ENCODE peak calls at places on chromosomes 2 and 18, in five cellular contexts. Y is stimulated activated CD4-positive, alpha-beta T cell treated with anti-CD3 and anti-CD28 coated beads, TNF-alpha, amount 100 ng/mL, for 48 hours; R is HS-5; C is activated CD8-positive, alpha-beta memory T cell treated with anti-CD3 and anti-CD28 coated beads, Interleukin-2, amount 50 U/mL, for 48 hours; X is PC-9. V is an unnamed sample.

GRCh38 chr2:68043719-68044498 is 18.9 kb downstream of the C1D start:
- DNase-seq in Y (no peak), R (peak), C (no peak), X (no peak), V (no peak)

GRCh38 chr2:187769437-187769836 is 215.2 kb upstream of the TFPI start:
- DNase-seq in Y (no peak), R (no peak), C (no peak), X (no peak), V (no peak)

GRCh38 chr2:406876-407275 is 119.0 kb upstream of the ALKAL2 start:
- DNase-seq in Y (no peak), R (no peak), C (no peak), X (no peak), V (no peak)

GRCh38 chr2:120716641-120717585 is 18.8 kb upstream of the GLI2 start:
- DNase-seq in Y (no peak), R (no peak), C (no peak), X (no peak), V (no peak)

GRCh38 chr2:145677371-145677770 is 1157.5 kb upstream of the ZEB2 start:
- DNase-seq in Y (no peak), R (no peak), C (no peak), X (no peak), V (no peak)

GRCh38 chr2:225668606-225669266 is 269.2 kb downstream of the NYAP2 start:
- DNase-seq in Y (no peak), R (peak), C (no peak), X (peak), V (no peak)

GRCh38 chr2:205802069-205802468 is 119.8 kb downstream of the NRP2 start:
- DNase-seq in Y (no peak), R (no peak), C (no peak), X (no peak), V (no peak)

GRCh38 chr18:51506811-51507210 is 309.3 kb upstream of the MEX3C start:
- DNase-seq in Y (no peak), R (no peak), C (no peak), X (no peak), V (no peak)

GRCh38 chr2:74383254-74383653 is 3.1 kb upstream of the DCTN1 start:
- DNase-seq in Y (no peak), R (no peak), C (no peak), X (no peak), V (no peak)

GRCh38 chr18:79394438-79395307 is 1.1 kb upstream of the NFATC1 start:
- DNase-seq in Y (peak), R (no peak), C (peak), X (no peak), V (peak)

GRCh38 chr2:75340560-75340959 is 141.2 kb upstream of the TACR1 start:
- DNase-seq in Y (no peak), R (no peak), C (no peak), X (no peak), V (no peak)

GRCh38 chr2:28389399-28390240 is 3.0 kb upstream of the FOSL2 start:
- DNase-seq in Y (no peak), R (no peak), C (no peak), X (no peak), V (no peak)

GRCh38 chr2:119826370-119826961 is 66.7 kb downstream of the PTPN4 start:
- DNase-seq in Y (peak), R (no peak), C (no peak), X (no peak), V (no peak)

GRCh38 chr2:8268172-8268783 is 413.6 kb upstream of the ID2 start:
- DNase-seq in Y (no peak), R (no peak), C (no peak), X (no peak), V (peak)

GRCh38 chr2:119156105-119156890 is 2.3 kb downstream of the C1QL2 start:
- DNase-seq in Y (no peak), R (no peak), C (no peak), X (no peak), V (no peak)

GRCh38 chr2:197307933-197308521 is 2.6 kb downstream of the ANKRD44 start:
- DNase-seq in Y (no peak), R (no peak), C (peak), X (no peak), V (no peak)

GRCh38 chr2:128425731-128426620 is 107.3 kb upstream of the HS6ST1 start:
- DNase-seq in Y (no peak), R (no peak), C (no peak), X (peak), V (peak)

GRCh38 chr2:226426292-226426736 is 373.3 kb downstream of the IRS1 start:
- DNase-seq in Y (no peak), R (peak), C (no peak), X (peak), V (no peak)

GRCh38 chr2:42372801-42373200 is 11.8 kb upstream of the COX7A2L start:
- DNase-seq in Y (no peak), R (no peak), C (no peak), X (no peak), V (no peak)